ENCODE peak calls at places on chromosomes 5 and 9, in seven cellular contexts. N is nephron progenitor cell, Z is T-helper 2 cell, X is substantia nigra, R is HuH-7.5, J is epithelial cell of esophagus, I is left ventricle myocardium superior. E is an unnamed sample.

GRCh38 chr5:91119941-91120850 is 262.9 kb downstream of the ARRDC3 start:
- DNase-seq in R (no peak), I (peak), N (no peak), J (no peak), X (no peak), Z (no peak), E (no peak)

GRCh38 chr5:150114102-150114641 is 27.8 kb upstream of the CSF1R start:
- DNase-seq in J (no peak), I (peak), N (no peak), X (no peak), R (peak), Z (no peak), E (no peak)

GRCh38 chr5:94407023-94407422 is 211.4 kb downstream of the KIAA0825 start:
- DNase-seq in N (no peak), X (no peak), Z (no peak), J (peak), R (no peak), I (no peak), E (no peak)

GRCh38 chr5:17217421-17218352 is at the start of gene BASP1:
- DNase-seq in I (peak), R (no peak), Z (peak), J (peak), X (peak), N (peak), E (peak)

GRCh38 chr5:53360811-53361210 is 119.6 kb upstream of the FST start:
- DNase-seq in I (no peak), N (no peak), J (peak), X (no peak), Z (no peak), R (no peak), E (no peak)

GRCh38 chr5:91166040-91166807 is 216.9 kb downstream of the ARRDC3 start:
- DNase-seq in Z (peak), I (no peak), N (no peak), J (peak), X (no peak), R (no peak), E (no peak)

GRCh38 chr9:20624201-20625002 is 2.1 kb upstream of the MLLT3 start:
- DNase-seq in Z (peak), J (peak), R (peak), X (peak), I (peak), N (peak), E (peak)

GRCh38 chr9:78900500-78900899 is 603.6 kb downstream of the PSAT1 start:
- DNase-seq in J (no peak), X (no peak), I (no peak), N (no peak), R (no peak), Z (peak), E (no peak)

GRCh38 chr9:36632892-36633291 is 60.2 kb downstream of the MELK start:
- DNase-seq in R (no peak), N (no peak), X (no peak), I (no peak), Z (peak), J (peak), E (peak)

GRCh38 chr9:87201316-87201715 is 254.0 kb upstream of the GAS1 start:
- DNase-seq in N (no peak), Z (no peak), J (no peak), I (no peak), R (no peak), X (no peak), E (no peak)